ENCODE peak calls at places on chromosomes 12 and 14, in eight cellular contexts. Y is HCT116, T is SK-N-SH, J is K562, C is GM12878, E is GM23338, I is HepG2, P is HL-60. N is an unnamed sample.

GRCh38 chr12:31021809-31022492 is 51.7 kb upstream of the DDX11 start:
- DNase-seq in Y (no peak), T (no peak), J (no peak), C (no peak), E (no peak), I (no peak), P (no peak), N (peak)

GRCh38 chr12:2627343-2628191 is 167.2 kb upstream of the FKBP4 start:
- DNase-seq in Y (no peak), T (no peak), J (no peak), C (no peak), E (no peak), I (no peak), P (no peak), N (no peak)

GRCh38 chr12:21539797-21540196 is 13.7 kb downstream of the SPX start:
- DNase-seq in Y (no peak), T (no peak), J (no peak), C (no peak), E (no peak), I (no peak), P (no peak), N (no peak)

GRCh38 chr12:63319386-63319785 is 168.4 kb upstream of the AVPR1A start:
- DNase-seq in Y (peak), T (no peak), J (no peak), C (no peak), E (peak), I (no peak), P (no peak), N (no peak)

GRCh38 chr14:37890095-37890494 is 294.7 kb downstream of the TTC6 start:
- DNase-seq in Y (no peak), T (no peak), J (no peak), C (no peak), E (no peak), I (no peak), P (no peak), N (no peak)

GRCh38 chr14:64198486-64198885 is 95.7 kb downstream of the ESR2 start:
- DNase-seq in Y (no peak), T (no peak), J (no peak), C (no peak), E (no peak), I (no peak), P (no peak), N (no peak)

GRCh38 chr12:124928095-124928911 is 13.9 kb upstream of the UBC start:
- DNase-seq in Y (peak), T (no peak), J (no peak), C (no peak), E (peak), I (no peak), P (no peak), N (no peak)

GRCh38 chr14:101177301-101178055 is 274.0 kb upstream of the RTL1 start:
- DNase-seq in Y (no peak), T (peak), J (no peak), C (no peak), E (no peak), I (no peak), P (no peak), N (no peak)

GRCh38 chr12:46153267-46153872 is 115.5 kb downstream of the SLC38A1 start:
- DNase-seq in Y (peak), T (peak), J (peak), C (no peak), E (peak), I (peak), P (no peak), N (no peak)

GRCh38 chr12:131074221-131075083 is 120.7 kb downstream of the ADGRD1 start:
- DNase-seq in Y (no peak), T (no peak), J (no peak), C (no peak), E (no peak), I (no peak), P (no peak), N (no peak)

GRCh38 chr14:88384653-88385205 is 728 bp upstream of the SPATA7 start:
- DNase-seq in Y (no peak), T (peak), J (peak), C (no peak), E (no peak), I (no peak), P (no peak), N (no peak)

GRCh38 chr12:67982165-67982563 is 7.1 kb upstream of the IFNG-AS1 start:
- DNase-seq in Y (no peak), T (peak), J (no peak), C (no peak), E (no peak), I (no peak), P (no peak), N (no peak)

GRCh38 chr14:104658325-104658712 is 31.1 kb upstream of the INF2 start:
- DNase-seq in Y (no peak), T (peak), J (no peak), C (no peak), E (no peak), I (no peak), P (no peak), N (no peak)

GRCh38 chr12:26704684-26705475 is 128.1 kb downstream of the ITPR2 start:
- DNase-seq in Y (no peak), T (no peak), J (no peak), C (no peak), E (no peak), I (peak), P (peak), N (no peak)

GRCh38 chr14:100336618-100337530 is 13.7 kb downstream of the SLC25A47 start:
- DNase-seq in Y (no peak), T (no peak), J (no peak), C (no peak), E (no peak), I (no peak), P (no peak), N (no peak)

GRCh38 chr14:77305696-77306095 is 15.0 kb downstream of the POMT2 start:
- DNase-seq in Y (no peak), T (no peak), J (no peak), C (no peak), E (no peak), I (no peak), P (no peak), N (no peak)

GRCh38 chr12:4392223-4392742 is 12.8 kb upstream of the FGF23 start:
- DNase-seq in Y (no peak), T (no peak), J (peak), C (no peak), E (no peak), I (no peak), P (no peak), N (no peak)

GRCh38 chr12:49808686-49809368 is 19.4 kb downstream of the NCKAP5L start:
- DNase-seq in Y (no peak), T (no peak), J (no peak), C (no peak), E (peak), I (no peak), P (no peak), N (no peak)

GRCh38 chr14:78157855-78158436 is 12.2 kb upstream of the NRXN3 start:
- DNase-seq in Y (no peak), T (no peak), J (peak), C (no peak), E (peak), I (peak), P (no peak), N (no peak)

GRCh38 chr12:123141615-123142517 is 9.0 kb downstream of the PITPNM2 start:
- DNase-seq in Y (peak), T (no peak), J (no peak), C (no peak), E (peak), I (peak), P (no peak), N (peak)

GRCh38 chr12:109879332-109880048 is 851 bp downstream of the GLTP start:
- DNase-seq in Y (no peak), T (peak), J (peak), C (no peak), E (peak), I (no peak), P (no peak), N (no peak)

DNA sequence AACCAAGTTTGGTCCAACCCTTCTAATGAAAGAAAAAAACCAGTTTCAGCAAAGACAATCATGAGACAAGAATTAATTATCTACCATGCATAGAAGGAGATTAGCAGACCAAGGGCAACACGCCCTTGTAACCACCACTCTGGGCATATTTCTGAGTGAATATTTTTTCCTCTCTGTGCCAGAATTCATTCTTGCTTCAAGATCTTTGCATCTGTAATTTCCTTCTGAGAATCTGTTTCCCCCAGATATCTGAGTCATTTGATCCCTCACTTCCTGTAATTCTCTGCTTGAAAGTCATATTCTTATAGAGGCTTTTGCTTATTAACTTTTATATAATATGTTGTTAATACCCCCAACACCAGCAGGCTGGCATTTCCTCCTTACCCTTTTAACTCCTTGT is 243.7 kb downstream of the SLC16A7 start:
- DNase-seq in Y (no peak), T (no peak), J (no peak), C (no peak), E (no peak), I (no peak), P (no peak), N (no peak)
- TF ChIP-seq POLR2AphosphoS5 in Y (no peak), T (no peak), J (no peak), C (no peak), E (no peak), I (no peak), P (no peak), N (no peak)

DNA sequence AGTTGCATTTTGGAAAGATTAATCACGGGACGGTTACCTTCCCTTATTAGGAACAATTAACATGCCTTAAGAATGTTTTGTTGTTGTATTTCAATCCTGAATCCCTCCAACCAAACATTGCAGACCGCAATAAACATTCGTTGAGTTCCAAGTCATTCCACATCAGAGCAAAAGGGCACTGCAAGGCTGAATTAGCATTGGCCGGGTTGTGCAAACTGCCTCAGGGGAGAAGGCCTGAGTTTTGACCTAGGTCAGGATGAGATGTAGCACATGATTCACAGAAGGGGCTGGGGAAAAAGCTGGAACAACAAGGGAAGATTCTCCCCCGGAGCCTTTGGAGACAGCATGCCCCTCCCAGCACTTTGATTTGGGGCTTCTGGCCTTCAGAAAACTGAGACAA is 82.1 kb upstream of the BDKRB2 start:
- DNase-seq in Y (no peak), T (no peak), J (no peak), C (no peak), E (no peak), I (no peak), P (no peak), N (no peak)
- TF ChIP-seq REST in Y (no peak), T (no peak), J (no peak), C (no peak), E (no peak), I (no peak), P (no peak), N (no peak)

GRCh38 chr12:53505086-53505485 is 2.2 kb downstream of the NPFF start:
- DNase-seq in Y (no peak), T (no peak), J (no peak), C (no peak), E (no peak), I (no peak), P (no peak), N (no peak)
- TF ChIP-seq POLR2AphosphoS5 in Y (no peak), T (no peak), J (no peak), C (no peak), E (no peak), I (no peak), P (no peak), N (no peak)

DNA sequence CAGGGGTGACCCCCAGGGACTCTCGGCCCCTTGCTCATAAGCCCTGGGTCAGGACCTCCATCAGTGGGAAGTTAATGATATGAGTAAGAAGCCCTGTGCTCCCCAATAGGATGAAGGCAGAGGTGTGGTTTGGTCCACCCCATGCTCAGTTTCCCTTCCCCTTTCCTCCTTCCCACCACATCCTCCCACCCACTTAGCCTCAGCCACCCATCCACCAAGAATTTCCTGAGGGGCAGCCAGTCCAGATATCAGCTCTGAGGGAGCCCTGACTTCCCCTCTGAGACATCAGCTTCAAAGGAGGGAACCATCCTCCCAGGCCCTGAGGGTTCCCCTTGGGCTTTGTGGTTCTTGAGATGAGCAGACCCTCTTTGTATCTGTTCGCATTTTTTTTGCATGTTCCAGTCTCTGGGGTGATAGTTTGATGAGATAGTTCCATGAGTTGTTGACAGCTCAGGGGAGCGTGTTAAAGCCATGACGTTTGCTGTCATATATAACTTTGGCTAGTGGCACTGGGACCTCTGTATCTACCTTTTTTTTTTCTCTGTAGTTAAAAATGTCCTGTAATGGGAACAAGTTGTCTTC is 71.2 kb downstream of the LGMN start:
- DNase-seq in Y (no peak), T (no peak), J (no peak), C (peak), E (no peak), I (no peak), P (no peak), N (no peak)
- TF ChIP-seq REST in Y (no peak), T (no peak), J (no peak), C (peak), E (no peak), I (no peak), P (no peak), N (no peak)

GRCh38 chr12:107296681-107297086 is 203.3 kb upstream of the CRY1 start:
- DNase-seq in Y (no peak), T (no peak), J (no peak), C (no peak), E (no peak), I (no peak), P (no peak), N (no peak)
- TF ChIP-seq POLR2AphosphoS5 in Y (no peak), T (no peak), J (no peak), C (no peak), E (no peak), I (no peak), P (no peak), N (no peak)